ENCODE peak calls at places on chromosomes 6 and 20, in six cellular contexts. One of them, this sample, is unnamed.

GRCh38 chr6:112227411-112227810 is 27.0 kb downstream of the LAMA4 start:
- DNase-seq in left lung: no peak
- DNase-seq in Calu3: no peak
- DNase-seq in NCI-H1092 treated with DMSO at 0.1 percent for 48 hours: no peak
- DNase-seq in GM23338: no peak
- DNase-seq in T-helper 2 cell: no peak
- DNase-seq in this sample: no peak

GRCh38 chr6:5471044-5471443 is 209.7 kb downstream of the FARS2 start:
- DNase-seq in left lung: peak; percentile 41
- DNase-seq in Calu3: no peak
- DNase-seq in NCI-H1092 treated with DMSO at 0.1 percent for 48 hours: peak; percentile 20
- DNase-seq in GM23338: peak; percentile 83
- DNase-seq in T-helper 2 cell: no peak
- DNase-seq in this sample: peak; percentile 94

GRCh38 chr6:15066433-15067337 is 179.2 kb upstream of the JARID2 start:
- DNase-seq in left lung: peak; percentile 84
- DNase-seq in Calu3: no peak
- DNase-seq in NCI-H1092 treated with DMSO at 0.1 percent for 48 hours: no peak
- DNase-seq in GM23338: no peak
- DNase-seq in T-helper 2 cell: no peak
- DNase-seq in this sample: no peak

GRCh38 chr6:34189806-34190503 is 44.1 kb upstream of the GRM4 start:
- DNase-seq in left lung: peak; percentile 44
- DNase-seq in Calu3: no peak
- DNase-seq in NCI-H1092 treated with DMSO at 0.1 percent for 48 hours: no peak
- DNase-seq in GM23338: no peak
- DNase-seq in T-helper 2 cell: no peak
- DNase-seq in this sample: no peak

GRCh38 chr6:131995924-131996323 is 44.8 kb upstream of the CCN2 start:
- DNase-seq in left lung: no peak
- DNase-seq in Calu3: no peak
- DNase-seq in NCI-H1092 treated with DMSO at 0.1 percent for 48 hours: no peak
- DNase-seq in GM23338: no peak
- DNase-seq in T-helper 2 cell: no peak
- DNase-seq in this sample: no peak

GRCh38 chr6:168715643-168716481 is 274.9 kb downstream of the SMOC2 start:
- DNase-seq in left lung: peak; percentile 20
- DNase-seq in Calu3: no peak
- DNase-seq in NCI-H1092 treated with DMSO at 0.1 percent for 48 hours: no peak
- DNase-seq in GM23338: no peak
- DNase-seq in T-helper 2 cell: no peak
- DNase-seq in this sample: no peak

GRCh38 chr20:48524582-48524981 is 303.2 kb downstream of the PREX1 start:
- DNase-seq in left lung: no peak
- DNase-seq in Calu3: no peak
- DNase-seq in NCI-H1092 treated with DMSO at 0.1 percent for 48 hours: no peak
- DNase-seq in GM23338: no peak
- DNase-seq in T-helper 2 cell: no peak
- DNase-seq in this sample: no peak

GRCh38 chr20:31666258-31667042 is 28.7 kb downstream of the COX4I2 start:
- DNase-seq in left lung: peak; percentile 82
- DNase-seq in Calu3: no peak
- DNase-seq in NCI-H1092 treated with DMSO at 0.1 percent for 48 hours: no peak
- DNase-seq in GM23338: no peak
- DNase-seq in T-helper 2 cell: no peak
- DNase-seq in this sample: peak; percentile 88

GRCh38 chr20:10832146-10832545 is 158.3 kb upstream of the JAG1 start:
- DNase-seq in left lung: no peak
- DNase-seq in Calu3: no peak
- DNase-seq in NCI-H1092 treated with DMSO at 0.1 percent for 48 hours: no peak
- DNase-seq in GM23338: no peak
- DNase-seq in T-helper 2 cell: no peak
- DNase-seq in this sample: no peak

GRCh38 chr20:58598271-58599015 is 52.6 kb upstream of the STX16 start:
- DNase-seq in left lung: no peak
- DNase-seq in Calu3: no peak
- DNase-seq in NCI-H1092 treated with DMSO at 0.1 percent for 48 hours: no peak
- DNase-seq in GM23338: no peak
- DNase-seq in T-helper 2 cell: no peak
- DNase-seq in this sample: peak; percentile 31

GRCh38 chr6:65191412-65191811 is 515.6 kb downstream of the EYS start:
- DNase-seq in left lung: no peak
- DNase-seq in Calu3: no peak
- DNase-seq in NCI-H1092 treated with DMSO at 0.1 percent for 48 hours: no peak
- DNase-seq in GM23338: peak; percentile 8
- DNase-seq in T-helper 2 cell: no peak
- DNase-seq in this sample: no peak

GRCh38 chr20:17966432-17967312 is 1.9 kb downstream of the SNX5 start:
- DNase-seq in left lung: no peak
- DNase-seq in Calu3: no peak
- DNase-seq in NCI-H1092 treated with DMSO at 0.1 percent for 48 hours: no peak
- DNase-seq in GM23338: peak; percentile 33
- DNase-seq in T-helper 2 cell: no peak
- DNase-seq in this sample: peak; percentile 53

GRCh38 chr20:49275634-49276033 is 2.2 kb downstream of the ZNFX1 start:
- DNase-seq in left lung: no peak
- DNase-seq in Calu3: no peak
- DNase-seq in NCI-H1092 treated with DMSO at 0.1 percent for 48 hours: no peak
- DNase-seq in GM23338: no peak
- DNase-seq in T-helper 2 cell: no peak
- DNase-seq in this sample: peak; percentile 48

GRCh38 chr6:81772741-81773140 is 20.3 kb upstream of the TENT5A start:
- DNase-seq in left lung: no peak
- DNase-seq in Calu3: no peak
- DNase-seq in NCI-H1092 treated with DMSO at 0.1 percent for 48 hours: no peak
- DNase-seq in GM23338: no peak
- DNase-seq in T-helper 2 cell: no peak
- DNase-seq in this sample: no peak

GRCh38 chr6:49649982-49650381 is 13.3 kb upstream of the RHAG start:
- DNase-seq in left lung: no peak
- DNase-seq in Calu3: no peak
- DNase-seq in NCI-H1092 treated with DMSO at 0.1 percent for 48 hours: no peak
- DNase-seq in GM23338: no peak
- DNase-seq in T-helper 2 cell: no peak
- DNase-seq in this sample: peak; percentile 9

GRCh38 chr6:79335133-79335674 is 100.7 kb upstream of the HMGN3 start:
- DNase-seq in left lung: no peak
- DNase-seq in Calu3: no peak
- DNase-seq in NCI-H1092 treated with DMSO at 0.1 percent for 48 hours: no peak
- DNase-seq in GM23338: no peak
- DNase-seq in T-helper 2 cell: no peak
- DNase-seq in this sample: no peak

GRCh38 chr20:10761232-10761631 is 87.4 kb upstream of the JAG1 start:
- DNase-seq in left lung: no peak
- DNase-seq in Calu3: no peak
- DNase-seq in NCI-H1092 treated with DMSO at 0.1 percent for 48 hours: no peak
- DNase-seq in GM23338: no peak
- DNase-seq in T-helper 2 cell: no peak
- DNase-seq in this sample: no peak

GRCh38 chr20:16622501-16622900 is 49.3 kb upstream of the KIF16B start:
- DNase-seq in left lung: no peak
- DNase-seq in Calu3: no peak
- DNase-seq in NCI-H1092 treated with DMSO at 0.1 percent for 48 hours: no peak
- DNase-seq in GM23338: no peak
- DNase-seq in T-helper 2 cell: no peak
- DNase-seq in this sample: no peak

GRCh38 chr6:168209420-168209819 is 110.2 kb downstream of the DACT2 start:
- DNase-seq in left lung: no peak
- DNase-seq in Calu3: no peak
- DNase-seq in NCI-H1092 treated with DMSO at 0.1 percent for 48 hours: no peak
- DNase-seq in GM23338: no peak
- DNase-seq in T-helper 2 cell: no peak
- DNase-seq in this sample: no peak

GRCh38 chr6:109008537-109008950 is 86.1 kb downstream of the SESN1 start:
- DNase-seq in left lung: no peak
- DNase-seq in Calu3: no peak
- DNase-seq in NCI-H1092 treated with DMSO at 0.1 percent for 48 hours: peak; percentile 7
- DNase-seq in GM23338: no peak
- DNase-seq in T-helper 2 cell: no peak
- DNase-seq in this sample: no peak